ENCODE peak calls at places on chromosome 18, in ten cellular contexts. T, U, Y, P, W, B, C, A, O and D are unnamed samples.

GRCh38 chr18:44568986-44569385 is 111.7 kb upstream of the SETBP1 start:
- DNase-seq in T (no peak), U (no peak), Y (no peak), P (no peak), W (no peak), B (no peak), C (no peak), A (no peak), O (no peak), D (no peak)

GRCh38 chr18:77702686-77703085 is 453.0 kb downstream of the GALR1 start:
- DNase-seq in T (peak), U (no peak), Y (no peak), P (no peak), W (peak), B (no peak), C (no peak), A (peak), O (peak), D (no peak)

GRCh38 chr18:62716679-62717058 is 1.3 kb downstream of the PHLPP1 start:
- DNase-seq in T (peak), U (peak), Y (no peak), P (no peak), W (peak), B (peak), C (no peak), A (peak), O (no peak), D (no peak)

GRCh38 chr18:32771169-32771751 is 1.6 kb downstream of the KLHL14 start:
- DNase-seq in T (no peak), U (peak), Y (no peak), P (no peak), W (peak), B (no peak), C (no peak), A (no peak), O (peak), D (no peak)

GRCh38 chr18:10330428-10330827 is 124.0 kb upstream of the APCDD1 start:
- DNase-seq in T (no peak), U (no peak), Y (no peak), P (no peak), W (no peak), B (no peak), C (no peak), A (no peak), O (no peak), D (no peak)

GRCh38 chr18:49041677-49042570 is 91.2 kb upstream of the SMAD7 start:
- DNase-seq in T (peak), U (no peak), Y (no peak), P (no peak), W (peak), B (peak), C (no peak), A (peak), O (peak), D (peak)

GRCh38 chr18:13912601-13913000 is 2.7 kb downstream of the MC2R start:
- DNase-seq in T (no peak), U (no peak), Y (no peak), P (no peak), W (no peak), B (no peak), C (no peak), A (no peak), O (no peak), D (no peak)

GRCh38 chr18:31185551-31185950 is 22.9 kb upstream of the DSC1 start:
- DNase-seq in T (no peak), U (no peak), Y (no peak), P (no peak), W (no peak), B (no peak), C (no peak), A (peak), O (peak), D (no peak)

GRCh38 chr18:524496-524895 is 24.0 kb upstream of the COLEC12 start:
- DNase-seq in T (no peak), U (no peak), Y (no peak), P (no peak), W (no peak), B (no peak), C (peak), A (no peak), O (no peak), D (no peak)

GRCh38 chr18:56276466-56276865 is 361.9 kb downstream of the TXNL1 start:
- DNase-seq in T (no peak), U (no peak), Y (no peak), P (no peak), W (no peak), B (no peak), C (no peak), A (no peak), O (no peak), D (no peak)

GRCh38 chr18:33440384-33441043 is at the start of gene CCDC178:
- DNase-seq in T (no peak), U (peak), Y (no peak), P (no peak), W (peak), B (no peak), C (no peak), A (peak), O (no peak), D (no peak)